ENCODE peak calls at places on chromosome 17, in five cellular contexts. One of them, this sample, is unnamed.

GRCh38 chr17:74922694-74923537 is at the start of gene USH1G:
- DNase-seq in T-helper 2 cell: no peak
- DNase-seq in GM12891: peak; percentile 72
- DNase-seq in stimulated activated CD8-positive, alpha-beta memory T cell treated with anti-CD3 and anti-CD28 coated beads, Interleukin-15, amount 100 ng/mL, for 48 hours: no peak
- DNase-seq in left lung: no peak
- DNase-seq in this sample: peak; percentile 55

GRCh38 chr17:50922107-50922506 is 56.0 kb upstream of the TOB1 start:
- DNase-seq in GM12891: no peak
- DNase-seq in stimulated activated CD8-positive, alpha-beta memory T cell treated with anti-CD3 and anti-CD28 coated beads, Interleukin-15, amount 100 ng/mL, for 48 hours: no peak
- DNase-seq in left lung: no peak
- DNase-seq in T-helper 2 cell: no peak
- DNase-seq in this sample: no peak

GRCh38 chr17:63600569-63601438 is at the start of gene TACO1:
- DNase-seq in T-helper 2 cell: peak; percentile 61
- DNase-seq in GM12891: peak; percentile 75
- DNase-seq in stimulated activated CD8-positive, alpha-beta memory T cell treated with anti-CD3 and anti-CD28 coated beads, Interleukin-15, amount 100 ng/mL, for 48 hours: peak; percentile 62
- DNase-seq in left lung: peak; percentile 79
- DNase-seq in this sample: peak; percentile 96

GRCh38 chr17:45740553-45741330 is 43.4 kb upstream of the CRHR1 start:
- DNase-seq in left lung: no peak
- DNase-seq in T-helper 2 cell: no peak
- DNase-seq in GM12891: peak; percentile 33
- DNase-seq in stimulated activated CD8-positive, alpha-beta memory T cell treated with anti-CD3 and anti-CD28 coated beads, Interleukin-15, amount 100 ng/mL, for 48 hours: peak; percentile 2
- DNase-seq in this sample: no peak

GRCh38 chr17:41806685-41807445 is 4.9 kb downstream of the P3H4 start:
- DNase-seq in T-helper 2 cell: no peak
- DNase-seq in GM12891: no peak
- DNase-seq in left lung: no peak
- DNase-seq in stimulated activated CD8-positive, alpha-beta memory T cell treated with anti-CD3 and anti-CD28 coated beads, Interleukin-15, amount 100 ng/mL, for 48 hours: no peak
- DNase-seq in this sample: no peak

GRCh38 chr17:236641-237405 is 55.4 kb upstream of the DOC2B start:
- DNase-seq in GM12891: no peak
- DNase-seq in left lung: peak; percentile 28
- DNase-seq in T-helper 2 cell: no peak
- DNase-seq in stimulated activated CD8-positive, alpha-beta memory T cell treated with anti-CD3 and anti-CD28 coated beads, Interleukin-15, amount 100 ng/mL, for 48 hours: no peak
- DNase-seq in this sample: no peak

GRCh38 chr17:40260528-40260927 is 27.2 kb upstream of the CDC6 start:
- DNase-seq in T-helper 2 cell: no peak
- DNase-seq in stimulated activated CD8-positive, alpha-beta memory T cell treated with anti-CD3 and anti-CD28 coated beads, Interleukin-15, amount 100 ng/mL, for 48 hours: no peak
- DNase-seq in GM12891: no peak
- DNase-seq in left lung: no peak
- DNase-seq in this sample: no peak

GRCh38 chr17:4986403-4986802 is 1.1 kb downstream of the CAMTA2 start:
- DNase-seq in T-helper 2 cell: no peak
- DNase-seq in stimulated activated CD8-positive, alpha-beta memory T cell treated with anti-CD3 and anti-CD28 coated beads, Interleukin-15, amount 100 ng/mL, for 48 hours: no peak
- DNase-seq in GM12891: no peak
- DNase-seq in left lung: no peak
- DNase-seq in this sample: no peak

GRCh38 chr17:60107526-60108257 is 29.0 kb upstream of the HEATR6 start:
- DNase-seq in stimulated activated CD8-positive, alpha-beta memory T cell treated with anti-CD3 and anti-CD28 coated beads, Interleukin-15, amount 100 ng/mL, for 48 hours: no peak
- DNase-seq in left lung: no peak
- DNase-seq in GM12891: no peak
- DNase-seq in T-helper 2 cell: no peak
- DNase-seq in this sample: peak; percentile 60

GRCh38 chr17:7740481-7741001 is 23.0 kb downstream of the DNAH2 start:
- DNase-seq in left lung: no peak
- DNase-seq in GM12891: no peak
- DNase-seq in T-helper 2 cell: no peak
- DNase-seq in stimulated activated CD8-positive, alpha-beta memory T cell treated with anti-CD3 and anti-CD28 coated beads, Interleukin-15, amount 100 ng/mL, for 48 hours: no peak
- DNase-seq in this sample: no peak

GRCh38 chr17:70242781-70243437 is 73.6 kb downstream of the KCNJ2 start:
- DNase-seq in T-helper 2 cell: no peak
- DNase-seq in stimulated activated CD8-positive, alpha-beta memory T cell treated with anti-CD3 and anti-CD28 coated beads, Interleukin-15, amount 100 ng/mL, for 48 hours: no peak
- DNase-seq in left lung: no peak
- DNase-seq in GM12891: no peak
- DNase-seq in this sample: no peak

GRCh38 chr17:39599006-39599664 is 8.6 kb downstream of the NEUROD2 start:
- DNase-seq in T-helper 2 cell: no peak
- DNase-seq in left lung: no peak
- DNase-seq in GM12891: no peak
- DNase-seq in stimulated activated CD8-positive, alpha-beta memory T cell treated with anti-CD3 and anti-CD28 coated beads, Interleukin-15, amount 100 ng/mL, for 48 hours: no peak
- DNase-seq in this sample: no peak

GRCh38 chr17:35645923-35646322 is 58.8 kb downstream of the AP2B1 start:
- DNase-seq in GM12891: no peak
- DNase-seq in left lung: no peak
- DNase-seq in T-helper 2 cell: no peak
- DNase-seq in stimulated activated CD8-positive, alpha-beta memory T cell treated with anti-CD3 and anti-CD28 coated beads, Interleukin-15, amount 100 ng/mL, for 48 hours: no peak
- DNase-seq in this sample: no peak

GRCh38 chr17:42421479-42422332 is 1.4 kb downstream of the CAVIN1 start:
- DNase-seq in T-helper 2 cell: no peak
- DNase-seq in stimulated activated CD8-positive, alpha-beta memory T cell treated with anti-CD3 and anti-CD28 coated beads, Interleukin-15, amount 100 ng/mL, for 48 hours: no peak
- DNase-seq in left lung: peak; percentile 50
- DNase-seq in GM12891: no peak
- DNase-seq in this sample: no peak

GRCh38 chr17:79031996-79032875 is 8.3 kb downstream of the C1QTNF1 start:
- DNase-seq in stimulated activated CD8-positive, alpha-beta memory T cell treated with anti-CD3 and anti-CD28 coated beads, Interleukin-15, amount 100 ng/mL, for 48 hours: no peak
- DNase-seq in left lung: no peak
- DNase-seq in T-helper 2 cell: no peak
- DNase-seq in GM12891: no peak
- DNase-seq in this sample: no peak

GRCh38 chr17:58052951-58053715 is 30.1 kb upstream of the DYNLL2 start:
- DNase-seq in stimulated activated CD8-positive, alpha-beta memory T cell treated with anti-CD3 and anti-CD28 coated beads, Interleukin-15, amount 100 ng/mL, for 48 hours: no peak
- DNase-seq in GM12891: no peak
- DNase-seq in left lung: no peak
- DNase-seq in T-helper 2 cell: no peak
- DNase-seq in this sample: no peak

GRCh38 chr17:55601874-55602364 is 90.7 kb upstream of the SMIM36 start:
- DNase-seq in GM12891: no peak
- DNase-seq in left lung: no peak
- DNase-seq in T-helper 2 cell: no peak
- DNase-seq in stimulated activated CD8-positive, alpha-beta memory T cell treated with anti-CD3 and anti-CD28 coated beads, Interleukin-15, amount 100 ng/mL, for 48 hours: no peak
- DNase-seq in this sample: peak; percentile 52

GRCh38 chr17:68783861-68784260 is 171.3 kb downstream of the ABCA8 start:
- DNase-seq in stimulated activated CD8-positive, alpha-beta memory T cell treated with anti-CD3 and anti-CD28 coated beads, Interleukin-15, amount 100 ng/mL, for 48 hours: no peak
- DNase-seq in GM12891: no peak
- DNase-seq in left lung: no peak
- DNase-seq in T-helper 2 cell: no peak
- DNase-seq in this sample: no peak

GRCh38 chr17:42748202-42748905 is 3.5 kb upstream of the EZH1 start:
- DNase-seq in T-helper 2 cell: no peak
- DNase-seq in left lung: no peak
- DNase-seq in stimulated activated CD8-positive, alpha-beta memory T cell treated with anti-CD3 and anti-CD28 coated beads, Interleukin-15, amount 100 ng/mL, for 48 hours: no peak
- DNase-seq in GM12891: no peak
- DNase-seq in this sample: no peak

This sample was measured in Kasumi-1.